ENCODE peak calls at places on chromosomes 5 and 9, in four cellular contexts. C, P, F and X are unnamed samples.

GRCh38 chr5:41414598-41414997 is 95.8 kb downstream of the PLCXD3 start:
- DNase-seq in C (peak; percentile 67), P (no peak), F (peak; percentile 7), X (no peak)

GRCh38 chr5:81301221-81302015 is at the start of gene ZCCHC9:
- DNase-seq in F (peak; percentile 97), C (peak; percentile 90), P (peak; percentile 79), X (peak; percentile 90)

GRCh38 chr5:175609504-175609903 is 48.4 kb upstream of the HRH2 start:
- DNase-seq in C (no peak), F (no peak), P (no peak), X (no peak)

GRCh38 chr5:45774528-45774927 is 78.3 kb upstream of the HCN1 start:
- DNase-seq in F (no peak), P (no peak), C (no peak), X (no peak)

GRCh38 chr5:117539692-117540091 is 965.1 kb upstream of the SEMA6A start:
- DNase-seq in F (no peak), P (no peak), C (no peak), X (no peak)

GRCh38 chr5:57495285-57495684 is 12.7 kb upstream of the ACTBL2 start:
- DNase-seq in F (no peak), C (no peak), P (no peak), X (no peak)

GRCh38 chr5:71620630-71621029 is 33.5 kb downstream of the MCCC2 start:
- DNase-seq in F (no peak), P (no peak), C (no peak), X (no peak)

GRCh38 chr9:110133608-110134214 is 74.2 kb downstream of the C9orf152 start:
- DNase-seq in F (no peak), C (peak; percentile 47), P (no peak), X (no peak)

GRCh38 chr9:130846487-130847305 is 11.6 kb downstream of the ABL1 start:
- DNase-seq in F (no peak), P (no peak), C (no peak), X (peak; percentile 60)

GRCh38 chr5:34043099-34043876 is at the start of gene C1QTNF3:
- DNase-seq in P (no peak), C (no peak), F (no peak), X (no peak)

GRCh38 chr5:45795458-45795857 is 99.3 kb upstream of the HCN1 start:
- DNase-seq in F (no peak), C (no peak), P (no peak), X (no peak)

GRCh38 chr9:109411818-109412352 is 86.2 kb downstream of the PTPN3 start:
- DNase-seq in P (peak; percentile 75), F (peak; percentile 12), C (no peak), X (peak; percentile 44)

GRCh38 chr9:98989036-98990000 is 45.6 kb downstream of the COL15A1 start:
- DNase-seq in P (peak; percentile 8), F (no peak), C (peak; percentile 40), X (no peak)

GRCh38 chr5:122165574-122166021 is 36.3 kb downstream of the ZNF474 start:
- DNase-seq in P (no peak), C (no peak), F (no peak), X (no peak)

GRCh38 chr9:129597355-129598088 is 23.4 kb downstream of the C9orf50 start:
- DNase-seq in F (no peak), P (no peak), C (peak; percentile 86), X (peak; percentile 70)

GRCh38 chr5:107304671-107305070 is 366.1 kb downstream of the EFNA5 start:
- DNase-seq in P (no peak), F (no peak), C (no peak), X (no peak)

GRCh38 chr5:179801304-179802206 is 5.1 kb downstream of the MGAT4B start:
- DNase-seq in F (peak; percentile 51), P (no peak), C (no peak), X (peak; percentile 79)

GRCh38 chr9:86652696-86653095 is 294.6 kb downstream of the GAS1 start:
- DNase-seq in F (no peak), C (no peak), P (no peak), X (no peak)

GRCh38 chr5:106205916-106206571 is 1464.7 kb downstream of the EFNA5 start:
- DNase-seq in P (no peak), F (no peak), C (no peak), X (no peak)

DNA sequence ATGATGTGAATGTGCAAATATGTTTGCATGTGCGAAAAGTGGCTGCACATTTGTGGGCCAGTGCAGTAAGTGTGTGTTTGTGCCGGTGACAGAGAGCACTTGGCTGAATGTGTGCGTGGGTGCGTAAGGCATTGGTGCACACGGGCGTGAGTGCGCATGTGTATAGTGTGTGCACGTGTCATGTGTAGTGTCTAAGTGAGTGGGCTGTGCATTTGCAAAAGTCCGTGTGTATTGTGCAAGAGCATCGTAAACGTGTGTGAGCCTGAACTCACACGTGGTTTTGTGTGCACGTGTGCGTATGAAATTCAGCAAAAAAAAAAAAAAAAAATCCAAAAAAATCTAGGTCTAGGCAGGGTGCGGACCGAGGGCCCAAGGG is 6.5 kb upstream of the EBF1 start:
- DNase-seq in F (no peak), C (no peak), P (no peak), X (no peak)
- TF ChIP-seq ZBTB33 in F (no peak), C (no peak), P (no peak), X (no peak)

DNA sequence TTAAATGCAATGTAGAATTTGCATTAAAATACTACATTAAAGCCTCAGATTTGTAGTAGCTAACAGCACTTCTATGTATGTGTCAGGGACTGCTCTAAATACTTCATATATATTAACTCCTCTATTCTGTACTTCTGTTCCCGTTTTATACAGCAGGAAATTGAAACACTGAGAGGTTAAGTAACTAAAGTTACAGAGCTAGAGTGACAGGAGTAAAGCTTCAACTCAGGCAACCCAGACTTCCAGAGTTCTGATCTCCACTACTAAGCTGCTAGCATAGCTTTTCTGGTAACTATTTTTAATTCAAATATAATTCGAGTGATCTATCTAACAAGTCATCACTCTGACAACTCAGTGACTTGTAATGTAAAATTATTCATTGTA is 605 bp upstream of the APC start:
- DNase-seq in F (no peak), C (no peak), P (no peak), X (no peak)
- H3K27ac ChIP-seq in F (peak overlapping the region; percentile 79), C (no peak overlapping the region), P (peak overlapping the region; percentile 76), X (peak overlapping the region; percentile 89)

GRCh38 chr5:128158342-128158741 is 74.8 kb downstream of the SLC12A2 start:
- DNase-seq in P (no peak), F (no peak), C (no peak), X (no peak)

GRCh38 chr5:128169369-128170017 is 85.9 kb downstream of the SLC12A2 start:
- DNase-seq in F (no peak), C (no peak), P (no peak), X (no peak)

DNA sequence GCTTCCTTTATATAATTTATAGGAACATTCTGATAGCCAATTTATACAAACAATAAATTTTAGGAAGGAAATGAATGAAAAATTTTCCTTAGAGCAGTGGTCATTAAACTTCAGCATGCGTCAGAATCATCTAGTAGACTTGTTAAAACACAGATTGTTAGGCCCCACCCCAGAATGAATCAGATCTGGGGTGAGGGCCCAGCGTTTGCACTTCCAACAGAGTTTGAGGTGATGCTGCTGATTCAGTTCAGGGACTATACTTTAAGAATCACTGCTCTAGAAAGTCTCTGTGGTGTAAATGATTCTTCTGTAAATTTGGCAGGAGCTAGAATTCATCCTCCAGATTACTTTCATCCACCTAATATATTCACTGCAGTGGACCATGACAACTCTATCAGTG is 80.4 kb downstream of the SLC12A2 start:
- DNase-seq in P (no peak), F (no peak), C (no peak), X (no peak)
- TF ChIP-seq ZBTB33 in P (no peak), F (no peak), C (no peak), X (no peak)

GRCh38 chr5:181186902-181187499 is 18.0 kb downstream of the TRIM7 start:
- DNase-seq in C (no peak), F (peak; percentile 72), P (no peak), X (no peak)

GRCh38 chr5:181189962-181190710 is 14.9 kb downstream of the TRIM7 start:
- DNase-seq in P (no peak), C (no peak), F (peak; percentile 37), X (no peak)

GRCh38 chr5:181189363-181189961 is 15.5 kb downstream of the TRIM7 start:
- DNase-seq in P (no peak), C (no peak), F (peak; percentile 49), X (no peak)

GRCh38 chr5:181187500-181188213 is 17.3 kb downstream of the TRIM7 start:
- DNase-seq in C (peak; percentile 86), F (peak; percentile 93), P (no peak), X (peak; percentile 78)

DNA sequence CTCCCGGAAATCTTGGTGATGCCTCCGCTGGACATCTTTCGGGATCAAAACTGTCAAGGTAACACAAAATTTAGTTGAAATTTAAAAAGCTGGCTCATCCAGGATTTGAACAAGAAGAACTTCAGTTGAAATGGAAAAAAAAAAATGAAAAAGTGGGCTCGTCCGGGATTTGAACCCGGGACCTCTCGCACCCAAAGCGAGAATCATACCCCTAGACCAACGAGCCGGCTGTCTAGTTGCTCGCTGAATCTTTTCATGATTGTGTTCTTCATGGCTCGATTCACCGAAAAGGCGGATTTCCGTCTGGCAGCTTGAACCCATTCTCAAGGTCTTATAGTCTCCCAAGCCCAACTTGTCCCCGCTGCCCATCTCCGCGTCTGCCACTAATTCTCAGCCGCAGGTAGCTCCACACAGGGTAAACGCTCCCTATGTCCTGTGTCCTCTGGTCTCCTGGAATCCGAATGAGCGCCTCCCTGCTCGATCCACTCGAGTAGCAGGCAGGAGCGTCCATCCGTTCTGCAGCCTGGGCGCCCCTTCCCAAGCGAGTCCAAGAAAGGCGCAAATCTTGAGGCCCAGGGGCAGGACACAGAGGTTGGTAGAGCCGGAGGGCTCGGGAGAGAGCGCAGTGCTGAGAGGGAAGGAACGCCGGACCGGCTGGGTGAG is 16.2 kb downstream of the TRIM7 start:
- DNase-seq in F (peak; percentile 84), P (peak; percentile 85), C (peak; percentile 71), X (peak; percentile 47)
- H3K27ac ChIP-seq in F (peak overlapping the region; percentile 95), P (peak overlapping the region; percentile 84), C (peak overlapping the region; percentile 67), X (peak overlapping the region; percentile 77)

DNA sequence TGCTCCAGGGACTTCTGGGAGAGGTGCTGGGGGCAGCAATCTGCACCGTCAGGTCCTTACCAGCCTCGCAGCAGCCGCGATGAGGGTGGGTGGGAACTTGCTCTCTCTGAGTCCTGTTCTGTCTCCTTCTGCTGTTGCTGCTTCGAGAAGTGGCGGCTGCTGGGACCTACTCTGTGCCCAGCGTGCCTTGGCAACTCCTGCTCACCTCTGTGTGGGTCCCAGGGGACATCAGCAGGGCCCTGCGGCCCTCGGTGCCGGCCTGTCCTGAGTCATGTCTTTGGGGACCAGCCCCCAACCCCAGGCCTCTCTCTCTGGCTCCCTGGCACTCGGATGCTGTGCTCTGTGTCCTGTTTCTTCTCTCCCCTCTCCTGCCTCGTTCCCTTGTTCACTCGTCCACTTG is 49.5 kb downstream of the KCNT1 start:
- DNase-seq in C (no peak), P (no peak), F (no peak), X (no peak)
- TF ChIP-seq ZBTB33 in C (no peak), P (no peak), F (no peak), X (no peak)

DNA sequence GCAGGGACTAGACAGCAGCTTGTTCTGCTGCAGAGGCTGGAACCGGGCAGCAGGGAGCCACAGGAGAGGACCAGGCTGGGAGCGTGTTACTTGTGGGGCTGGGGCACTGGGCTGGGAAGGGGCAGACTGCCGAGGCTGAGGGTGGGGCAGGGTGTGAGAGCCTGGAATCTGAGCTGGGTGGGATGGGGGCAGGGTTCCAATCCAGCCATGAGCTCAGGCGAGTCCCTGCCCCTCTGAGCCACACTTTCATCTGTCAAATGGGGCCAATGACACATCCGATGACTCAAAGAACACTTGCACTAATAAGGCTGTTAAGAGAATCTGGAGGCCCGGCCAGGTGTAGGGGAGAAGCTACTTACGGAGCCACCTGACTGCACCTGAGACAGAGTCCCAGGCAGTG is 18.7 kb upstream of the WDR38 start:
- DNase-seq in F (no peak), P (no peak), C (peak; percentile 84), X (peak; percentile 36)
- H3K27ac ChIP-seq in F (no peak overlapping the region), P (no peak overlapping the region), C (peak overlapping the region; percentile 68), X (no peak overlapping the region)